ENCODE peak calls at places on chromosomes 5 and 9, in five cellular contexts. One of them, this sample, is unnamed. For H3K4me1, the result is how much of the 10 kb centered on the place peaks cover.

GRCh38 chr5:136098171-136098570 is 34.5 kb upstream of the SMAD5 start:
- DNase-seq in GM23248: no peak
- DNase-seq in neuronal stem cell: no peak
- DNase-seq in fibroblast of lung: no peak
- DNase-seq in K562: no peak
- DNase-seq in this sample: no peak

GRCh38 chr5:178117911-178118310 is 4.6 kb downstream of the N4BP3 start:
- DNase-seq in GM23248: no peak
- DNase-seq in neuronal stem cell: no peak
- DNase-seq in fibroblast of lung: no peak
- DNase-seq in K562: no peak
- DNase-seq in this sample: peak

GRCh38 chr5:125149503-125149902 is 403.1 kb upstream of the ZNF608 start:
- DNase-seq in GM23248: no peak
- DNase-seq in neuronal stem cell: no peak
- DNase-seq in fibroblast of lung: no peak
- DNase-seq in K562: no peak
- DNase-seq in this sample: no peak

GRCh38 chr5:175582697-175583096 is 75.2 kb upstream of the HRH2 start:
- DNase-seq in GM23248: no peak
- DNase-seq in neuronal stem cell: no peak
- DNase-seq in fibroblast of lung: no peak
- DNase-seq in K562: no peak
- DNase-seq in this sample: no peak

GRCh38 chr5:50435131-50435530 is 6.0 kb downstream of the EMB start:
- DNase-seq in GM23248: no peak
- DNase-seq in neuronal stem cell: no peak
- DNase-seq in fibroblast of lung: no peak
- DNase-seq in K562: no peak
- DNase-seq in this sample: no peak

GRCh38 chr9:123300554-123300953 is 32.2 kb upstream of the STRBP start:
- DNase-seq in GM23248: no peak
- DNase-seq in neuronal stem cell: no peak
- DNase-seq in fibroblast of lung: no peak
- DNase-seq in K562: peak
- DNase-seq in this sample: peak

GRCh38 chr9:77864096-77864889 is 167.3 kb downstream of the GNAQ start:
- DNase-seq in GM23248: no peak
- DNase-seq in neuronal stem cell: no peak
- DNase-seq in fibroblast of lung: no peak
- DNase-seq in K562: no peak
- DNase-seq in this sample: no peak

GRCh38 chr5:122073023-122073422 is 5.0 kb downstream of the LOX start:
- DNase-seq in GM23248: peak
- DNase-seq in neuronal stem cell: no peak
- DNase-seq in fibroblast of lung: no peak
- DNase-seq in K562: no peak
- DNase-seq in this sample: no peak

GRCh38 chr5:176418251-176418650 is 1.9 kb upstream of the CLTB start:
- DNase-seq in GM23248: no peak
- DNase-seq in neuronal stem cell: no peak
- DNase-seq in fibroblast of lung: no peak
- DNase-seq in K562: no peak
- DNase-seq in this sample: no peak

GRCh38 chr9:91515074-91515687 is 91.5 kb upstream of the NFIL3 start:
- DNase-seq in GM23248: peak
- DNase-seq in neuronal stem cell: no peak
- DNase-seq in fibroblast of lung: peak
- DNase-seq in K562: peak
- DNase-seq in this sample: peak

GRCh38 chr9:91580136-91580535 is 156.5 kb upstream of the NFIL3 start:
- DNase-seq in GM23248: peak
- DNase-seq in neuronal stem cell: no peak
- DNase-seq in fibroblast of lung: peak
- DNase-seq in K562: no peak
- DNase-seq in this sample: peak

GRCh38 chr9:121640486-121641227 is 10.8 kb upstream of the DAB2IP start:
- DNase-seq in GM23248: no peak
- DNase-seq in neuronal stem cell: no peak
- DNase-seq in fibroblast of lung: no peak
- DNase-seq in K562: no peak
- DNase-seq in this sample: peak

GRCh38 chr9:124248066-124248465 is 9.7 kb upstream of the NEK6 start:
- DNase-seq in GM23248: no peak
- DNase-seq in neuronal stem cell: no peak
- DNase-seq in fibroblast of lung: no peak
- DNase-seq in K562: no peak
- DNase-seq in this sample: peak

GRCh38 chr5:172772112-172772906 is 1.3 kb upstream of the DUSP1 start:
- DNase-seq in GM23248: peak
- DNase-seq in neuronal stem cell: peak
- DNase-seq in fibroblast of lung: peak
- DNase-seq in K562: peak
- DNase-seq in this sample: peak

GRCh38 chr9:109317979-109318671 is 2.7 kb downstream of the EPB41L4B start:
- DNase-seq in GM23248: no peak
- DNase-seq in neuronal stem cell: no peak
- DNase-seq in fibroblast of lung: no peak
- DNase-seq in K562: no peak
- DNase-seq in this sample: no peak

GRCh38 chr5:15566306-15566705 is 66.3 kb downstream of the FBXL7 start:
- DNase-seq in GM23248: peak
- DNase-seq in neuronal stem cell: no peak
- DNase-seq in fibroblast of lung: no peak
- DNase-seq in K562: no peak
- DNase-seq in this sample: no peak

GRCh38 chr5:35183243-35183955 is 46.9 kb downstream of the PRLR start:
- DNase-seq in GM23248: peak
- DNase-seq in neuronal stem cell: peak
- DNase-seq in fibroblast of lung: peak
- DNase-seq in K562: peak
- DNase-seq in this sample: peak

GRCh38 chr5:73442152-73442860 is 6.3 kb downstream of the FOXD1 start:
- DNase-seq in GM23248: peak
- DNase-seq in neuronal stem cell: no peak
- DNase-seq in fibroblast of lung: peak
- DNase-seq in K562: no peak
- DNase-seq in this sample: no peak

GRCh38 chr5:154546719-154547118 is 68.7 kb upstream of the HAND1 start:
- DNase-seq in GM23248: no peak
- DNase-seq in neuronal stem cell: no peak
- DNase-seq in fibroblast of lung: no peak
- DNase-seq in K562: no peak
- DNase-seq in this sample: no peak

GRCh38 chr9:137129089-137129455 is 9.9 kb upstream of the GRIN1 start:
- DNase-seq in GM23248: peak
- DNase-seq in neuronal stem cell: no peak
- DNase-seq in fibroblast of lung: peak
- DNase-seq in K562: peak
- DNase-seq in this sample: peak

GRCh38 chr5:159449925-159450324 is 119.6 kb upstream of the IL12B start:
- DNase-seq in GM23248: peak
- DNase-seq in neuronal stem cell: no peak
- DNase-seq in fibroblast of lung: no peak
- DNase-seq in K562: no peak
- DNase-seq in this sample: no peak

GRCh38 chr9:26565131-26565530 is 327.5 kb downstream of the CAAP1 start:
- DNase-seq in GM23248: no peak
- DNase-seq in neuronal stem cell: no peak
- DNase-seq in fibroblast of lung: no peak
- DNase-seq in K562: no peak
- DNase-seq in this sample: no peak

GRCh38 chr9:113483676-113484257 is 20.2 kb downstream of the RGS3 start:
- DNase-seq in GM23248: no peak
- DNase-seq in neuronal stem cell: no peak
- DNase-seq in fibroblast of lung: no peak
- DNase-seq in K562: no peak
- DNase-seq in this sample: no peak

GRCh38 chr5:107598958-107599357 is 71.8 kb downstream of the EFNA5 start:
- DNase-seq in GM23248: no peak
- DNase-seq in neuronal stem cell: no peak
- DNase-seq in fibroblast of lung: no peak
- DNase-seq in K562: no peak
- DNase-seq in this sample: no peak

GRCh38 chr5:125798311-125798710 is 624.9 kb upstream of the GRAMD2B start:
- DNase-seq in GM23248: peak
- DNase-seq in neuronal stem cell: peak
- DNase-seq in fibroblast of lung: peak
- DNase-seq in K562: peak
- DNase-seq in this sample: peak

GRCh38 chr5:133611357-133612020 is 852 bp downstream of the FSTL4 start:
- DNase-seq in GM23248: no peak
- DNase-seq in neuronal stem cell: peak
- DNase-seq in fibroblast of lung: no peak
- DNase-seq in K562: no peak
- DNase-seq in this sample: no peak

GRCh38 chr9:129838707-129839259 is 3.5 kb downstream of the USP20 start:
- DNase-seq in GM23248: peak
- DNase-seq in neuronal stem cell: no peak
- DNase-seq in fibroblast of lung: peak
- DNase-seq in K562: peak
- DNase-seq in this sample: peak

GRCh38 chr5:61275841-61276240 is 56.2 kb upstream of the ZSWIM6 start:
- DNase-seq in GM23248: peak
- DNase-seq in neuronal stem cell: no peak
- DNase-seq in fibroblast of lung: peak
- DNase-seq in K562: peak
- DNase-seq in this sample: peak

GRCh38 chr5:36637101-36637500 is 30.7 kb downstream of the SLC1A3 start:
- DNase-seq in GM23248: no peak
- DNase-seq in neuronal stem cell: no peak
- DNase-seq in fibroblast of lung: no peak
- DNase-seq in K562: no peak
- DNase-seq in this sample: no peak

GRCh38 chr5:368162-369084 is 46.9 kb downstream of the AHRR start:
- DNase-seq in GM23248: no peak
- DNase-seq in neuronal stem cell: no peak
- DNase-seq in fibroblast of lung: peak
- DNase-seq in K562: no peak
- DNase-seq in this sample: peak

GRCh38 chr9:61670616-61671015 is 480.8 kb downstream of the SPATA31A7 start:
- DNase-seq in GM23248: no peak
- DNase-seq in neuronal stem cell: no peak
- DNase-seq in fibroblast of lung: no peak
- DNase-seq in K562: no peak
- DNase-seq in this sample: no peak

GRCh38 chr9:32705059-32705458 is 69.6 kb upstream of the TAF1L start:
- DNase-seq in GM23248: peak
- DNase-seq in neuronal stem cell: no peak
- DNase-seq in fibroblast of lung: no peak
- DNase-seq in K562: no peak
- DNase-seq in this sample: no peak

GRCh38 chr9:13904746-13905145 is 409.2 kb downstream of the NFIB start:
- DNase-seq in GM23248: no peak
- DNase-seq in neuronal stem cell: no peak
- DNase-seq in fibroblast of lung: no peak
- DNase-seq in K562: no peak
- DNase-seq in this sample: no peak

GRCh38 chr9:133711428-133712220 is 26.5 kb downstream of the SARDH start:
- DNase-seq in GM23248: no peak
- DNase-seq in neuronal stem cell: no peak
- DNase-seq in fibroblast of lung: peak
- DNase-seq in K562: no peak
- DNase-seq in this sample: peak

GRCh38 chr9:130732131-130732530 is 38.6 kb downstream of the EXOSC2 start:
- DNase-seq in GM23248: peak
- DNase-seq in neuronal stem cell: no peak
- DNase-seq in fibroblast of lung: peak
- DNase-seq in K562: peak
- DNase-seq in this sample: no peak

GRCh38 chr9:98247826-98248657 is 7.4 kb downstream of the TBC1D2 start:
- DNase-seq in GM23248: peak
- DNase-seq in neuronal stem cell: no peak
- DNase-seq in fibroblast of lung: no peak
- DNase-seq in K562: no peak
- DNase-seq in this sample: peak
- H3K4me2 ChIP-seq in GM23248: peak
- H3K4me2 ChIP-seq in neuronal stem cell: no peak
- H3K4me2 ChIP-seq in fibroblast of lung: no peak
- H3K4me2 ChIP-seq in K562: peak
- H3K4me2 ChIP-seq in this sample: peak

GRCh38 chr5:76718880-76719279 is 3.0 kb downstream of the F2R start:
- DNase-seq in GM23248: no peak
- DNase-seq in neuronal stem cell: no peak
- DNase-seq in fibroblast of lung: no peak
- DNase-seq in K562: no peak
- DNase-seq in this sample: no peak
- H3K4me1 ChIP-seq in GM23248: under half
- H3K4me1 ChIP-seq in neuronal stem cell: under half
- H3K4me1 ChIP-seq in fibroblast of lung: under half
- H3K4me1 ChIP-seq in K562: under half
- H3K4me1 ChIP-seq in this sample: under half

GRCh38 chr5:123673107-123673506 is 161.1 kb downstream of the CSNK1G3 start:
- DNase-seq in GM23248: peak
- DNase-seq in neuronal stem cell: no peak
- DNase-seq in fibroblast of lung: no peak
- DNase-seq in K562: no peak
- DNase-seq in this sample: no peak

GRCh38 chr5:123672067-123672466 is 160.1 kb downstream of the CSNK1G3 start:
- DNase-seq in GM23248: no peak
- DNase-seq in neuronal stem cell: no peak
- DNase-seq in fibroblast of lung: no peak
- DNase-seq in K562: no peak
- DNase-seq in this sample: no peak

GRCh38 chr5:123665822-123666371 is 153.9 kb downstream of the CSNK1G3 start:
- DNase-seq in GM23248: no peak
- DNase-seq in neuronal stem cell: no peak
- DNase-seq in fibroblast of lung: no peak
- DNase-seq in K562: no peak
- DNase-seq in this sample: no peak

DNA sequence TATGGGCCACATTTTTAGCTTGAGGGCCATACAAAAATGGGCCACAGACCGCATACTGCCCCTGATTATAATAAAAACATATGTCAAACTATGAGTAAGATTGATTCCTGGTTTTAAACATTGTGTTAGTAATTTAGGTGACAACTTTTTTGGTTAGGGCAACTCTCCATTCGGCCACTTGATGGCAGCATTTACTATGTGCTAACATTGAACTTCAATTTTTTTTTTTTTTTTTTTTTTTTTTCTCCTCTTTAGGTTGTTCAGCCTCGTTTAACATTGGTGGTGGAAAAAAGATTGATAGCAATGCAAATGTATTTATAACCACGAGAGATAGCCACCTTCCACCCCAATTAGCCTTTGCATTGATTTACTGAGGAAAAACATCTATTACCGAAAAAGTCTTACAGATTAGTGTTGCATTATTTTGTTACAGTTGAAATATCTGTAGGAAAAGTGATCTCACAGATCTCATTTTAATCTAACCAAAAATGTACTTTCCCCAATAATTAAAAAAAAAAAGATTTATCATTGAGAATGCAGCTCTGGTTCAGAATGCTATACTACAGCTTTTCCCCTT is 159.1 kb downstream of the CSNK1G3 start:
- DNase-seq in GM23248: peak
- DNase-seq in neuronal stem cell: peak
- DNase-seq in fibroblast of lung: peak
- DNase-seq in K562: peak
- DNase-seq in this sample: no peak
- H3K4me2 ChIP-seq in GM23248: no peak
- H3K4me2 ChIP-seq in neuronal stem cell: no peak
- H3K4me2 ChIP-seq in fibroblast of lung: no peak
- H3K4me2 ChIP-seq in K562: no peak
- H3K4me2 ChIP-seq in this sample: peak

GRCh38 chr9:75149841-75150241 is 61.5 kb downstream of the OSTF1 start:
- DNase-seq in GM23248: no peak
- DNase-seq in neuronal stem cell: no peak
- DNase-seq in fibroblast of lung: no peak
- DNase-seq in K562: no peak
- DNase-seq in this sample: no peak
- H3K4me1 ChIP-seq in GM23248: under half
- H3K4me1 ChIP-seq in neuronal stem cell: under half
- H3K4me1 ChIP-seq in fibroblast of lung: under half
- H3K4me1 ChIP-seq in K562: under half
- H3K4me1 ChIP-seq in this sample: under half